ENCODE peak calls at places on chromosomes 11 and 22, in five cellular contexts. V, P, K, M and C are unnamed samples.

GRCh38 chr22:19515654-19516377 is 8.4 kb downstream of the CLDN5 start:
- DNase-seq in M (no peak), K (no peak), P (no peak), V (no peak), C (no peak)

GRCh38 chr11:119697445-119697844 is 31.6 kb downstream of the NECTIN1 start:
- DNase-seq in M (no peak), K (no peak), P (no peak), V (no peak), C (no peak)

GRCh38 chr11:64805481-64805880 is 2.5 kb upstream of the MAP4K2 start:
- DNase-seq in P (no peak), M (no peak), K (no peak), V (no peak), C (no peak)

GRCh38 chr11:110148775-110149744 is 55.9 kb downstream of the ZC3H12C start:
- DNase-seq in V (no peak), K (no peak), M (no peak), P (peak; percentile 79), C (peak; percentile 9)

GRCh38 chr22:31102441-31103081 is 4.8 kb downstream of the SELENOM start:
- DNase-seq in V (peak; percentile 72), K (no peak), M (peak; percentile 69), P (peak; percentile 60), C (no peak)

GRCh38 chr11:68643576-68643975 is 40.8 kb upstream of the GAL start:
- DNase-seq in K (no peak), V (no peak), P (no peak), M (no peak), C (no peak)

GRCh38 chr11:64383580-64383979 is 24.6 kb downstream of the RPS6KA4 start:
- DNase-seq in V (no peak), K (no peak), M (no peak), P (no peak), C (no peak)

GRCh38 chr11:76185931-76186401 is 20.3 kb downstream of the WNT11 start:
- DNase-seq in M (no peak), P (no peak), K (no peak), V (peak; percentile 40), C (no peak)

GRCh38 chr11:119797736-119798135 is 68.7 kb upstream of the NECTIN1 start:
- DNase-seq in P (no peak), V (no peak), K (no peak), M (no peak), C (no peak)

GRCh38 chr22:40674274-40674673 is 5.0 kb upstream of the MCHR1 start:
- DNase-seq in M (no peak), V (no peak), P (no peak), K (no peak), C (no peak)

GRCh38 chr11:85096939-85097338 is 530.2 kb downstream of the DLG2 start:
- DNase-seq in M (no peak), K (peak; percentile 51), V (no peak), P (no peak), C (peak; percentile 23)

GRCh38 chr11:45212566-45213315 is 66.3 kb downstream of the PRDM11 start:
- DNase-seq in K (no peak), M (no peak), V (no peak), P (no peak), C (no peak)

GRCh38 chr11:33775832-33776231 is 1.5 kb upstream of the FBXO3 start:
- DNase-seq in V (no peak), P (no peak), K (no peak), M (no peak), C (peak; percentile 34)

GRCh38 chr11:124075492-124075840 is 34.3 kb upstream of the OR10G7 start:
- DNase-seq in M (no peak), P (no peak), V (no peak), K (no peak), C (no peak)

GRCh38 chr22:36253523-36254490 is 874 bp downstream of the APOL1 start:
- DNase-seq in P (no peak), M (peak; percentile 68), K (no peak), V (no peak), C (no peak)

GRCh38 chr11:5536482-5536881 is 11.9 kb downstream of the OR52H1 start:
- DNase-seq in M (no peak), V (no peak), P (no peak), K (no peak), C (no peak)

GRCh38 chr22:42905702-42906183 is 48.7 kb upstream of the ARFGAP3 start:
- DNase-seq in P (peak; percentile 61), K (no peak), M (peak; percentile 87), V (peak; percentile 74), C (no peak)

GRCh38 chr11:12626616-12627015 is 47.6 kb upstream of the TEAD1 start:
- DNase-seq in K (no peak), M (no peak), V (no peak), P (no peak), C (no peak)

GRCh38 chr11:12624595-12624994 is 49.6 kb upstream of the TEAD1 start:
- DNase-seq in K (no peak), V (no peak), P (no peak), M (no peak), C (no peak)

GRCh38 chr11:12628322-12628721 is 45.9 kb upstream of the TEAD1 start:
- DNase-seq in V (no peak), P (no peak), K (no peak), M (no peak), C (no peak)

GRCh38 chr11:12623869-12624268 is 50.4 kb upstream of the TEAD1 start:
- DNase-seq in P (no peak), V (no peak), K (no peak), M (no peak), C (no peak)

DNA sequence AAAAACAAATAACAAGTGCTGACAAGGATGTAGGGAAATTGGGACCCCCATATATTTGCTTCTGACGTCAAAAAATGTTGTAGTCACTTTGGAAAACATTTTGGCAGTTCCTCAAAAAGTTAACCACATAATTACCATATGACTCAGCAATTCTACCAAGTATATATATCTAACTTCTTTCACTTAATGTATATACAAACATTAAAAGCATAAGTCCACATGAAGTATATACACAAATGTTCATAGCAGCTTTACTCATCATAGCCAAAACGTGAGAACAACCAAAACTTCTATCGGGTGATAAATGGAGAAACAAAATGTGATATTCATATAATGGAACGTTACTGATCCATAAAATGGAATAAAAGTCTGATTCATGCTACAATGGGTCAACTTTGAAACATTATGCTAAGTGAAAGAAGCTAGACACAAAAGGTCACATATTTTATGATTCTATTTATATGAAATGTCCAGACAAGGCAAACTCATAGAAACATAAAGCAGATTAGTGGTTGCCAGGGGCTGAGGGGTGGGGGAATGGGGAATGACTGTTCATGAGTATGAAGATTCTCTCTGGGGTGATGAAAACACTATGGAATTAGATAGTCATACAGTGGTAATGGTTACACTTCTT is 48.7 kb upstream of the TEAD1 start:
- DNase-seq in K (no peak), V (no peak), P (no peak), M (no peak), C (no peak)
- TF ChIP-seq CTCF in K (no peak), V (no peak), P (no peak), M (no peak), C (no peak)

GRCh38 chr11:20022363-20023081 is 137.8 kb downstream of the DBX1 start:
- DNase-seq in P (peak; percentile 90), K (peak; percentile 2), M (no peak), V (no peak), C (peak; percentile 5)
- H3K4me3 ChIP-seq in P (no peak overlapping the region), K (no peak overlapping the region), M (no peak overlapping the region), V (no peak overlapping the region), C (no peak overlapping the region)

GRCh38 chr22:45103756-45104155 is 60.0 kb upstream of the NUP50 start:
- DNase-seq in P (no peak), K (no peak), V (no peak), M (no peak), C (no peak)
- TF ChIP-seq CTCF in P (no peak), K (no peak), V (no peak), M (no peak), C (no peak)

DNA sequence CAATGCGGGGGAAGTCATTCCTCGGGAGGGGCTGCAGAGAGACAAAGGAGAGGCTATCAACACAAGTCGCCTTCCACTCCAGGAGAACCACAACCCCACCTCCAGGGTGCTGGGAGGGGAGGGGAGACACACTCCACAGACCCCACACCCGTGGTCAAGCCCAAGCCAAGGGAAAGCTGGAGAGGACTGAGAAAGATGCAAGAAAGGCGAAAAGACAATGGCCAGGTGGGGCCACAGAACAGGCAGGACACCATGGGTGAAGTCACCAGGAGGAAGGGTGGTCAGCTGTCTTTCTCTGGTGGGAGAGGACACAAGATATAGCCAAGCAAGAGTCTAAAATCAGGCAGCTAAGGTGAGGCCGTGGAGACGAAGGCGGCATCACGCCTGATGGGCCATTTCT is 16.0 kb downstream of the HDHD5 start:
- DNase-seq in V (no peak), P (no peak), M (no peak), K (no peak), C (no peak)
- H3K4me3 ChIP-seq in V (no peak overlapping the region), P (no peak overlapping the region), M (no peak overlapping the region), K (no peak overlapping the region), C (no peak overlapping the region)

GRCh38 chr11:73320786-73321325 is 12.8 kb downstream of the ARHGEF17 start:
- DNase-seq in M (no peak), V (no peak), P (peak; percentile 48), K (no peak), C (no peak)

GRCh38 chr11:73322111-73322985 is 14.3 kb downstream of the ARHGEF17 start:
- DNase-seq in P (peak; percentile 68), M (no peak), V (no peak), K (peak; percentile 44), C (peak; percentile 52)

GRCh38 chr11:73322986-73323306 is 14.9 kb downstream of the ARHGEF17 start:
- DNase-seq in M (no peak), P (no peak), V (no peak), K (no peak), C (no peak)

GRCh38 chr11:73323464-73323863 is 15.4 kb downstream of the ARHGEF17 start:
- DNase-seq in P (peak; percentile 70), K (no peak), M (peak; percentile 47), V (peak; percentile 85), C (no peak)

DNA sequence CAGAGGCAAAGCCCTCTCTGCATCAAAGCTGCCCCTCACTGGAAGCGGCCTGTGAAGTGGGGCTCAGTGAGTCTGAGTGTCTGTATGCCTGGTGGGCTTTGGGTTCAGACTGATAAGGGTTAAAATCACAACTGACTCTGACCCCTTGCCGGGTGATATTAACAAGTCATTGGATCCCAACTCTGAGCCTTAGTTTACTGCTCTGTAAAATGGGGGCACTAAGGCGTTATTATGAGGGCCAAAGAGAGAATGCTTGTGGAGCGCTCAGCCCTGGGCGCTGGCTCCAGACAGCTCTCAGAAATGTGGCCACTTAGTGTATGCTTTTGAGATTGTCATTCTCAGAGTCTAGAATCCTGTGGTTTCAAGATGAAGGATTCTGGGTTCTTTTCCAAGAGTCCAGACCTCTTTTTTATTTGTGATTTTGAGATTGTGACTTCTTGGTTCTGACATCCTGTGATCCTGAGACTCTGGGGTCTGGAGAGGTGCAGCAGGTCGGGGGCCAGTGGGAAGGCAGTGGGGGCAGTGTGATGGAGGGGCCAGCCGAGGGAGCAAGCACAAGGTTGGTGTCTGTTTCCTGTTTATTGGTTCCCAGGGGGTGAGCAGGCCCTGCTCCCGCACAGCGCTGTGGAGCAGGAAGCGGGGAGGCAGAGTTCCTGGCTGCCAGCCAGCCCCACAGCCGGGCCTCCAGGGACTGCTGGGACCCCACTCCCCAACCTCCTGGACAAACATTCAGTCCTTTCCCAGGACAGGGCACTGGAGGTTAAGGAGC is 13.4 kb downstream of the ARHGEF17 start:
- DNase-seq in P (peak; percentile 97), M (no peak), V (peak; percentile 75), K (peak; percentile 35), C (peak; percentile 33)
- TF ChIP-seq CTCF in P (no peak), M (no peak), V (no peak), K (no peak), C (no peak)